ENCODE peak calls at places on chromosomes 5 and 9, in nine cellular contexts. D, X, G, F, R, C, T, O and B are unnamed samples.

GRCh38 chr9:737400-738120 is 103.9 kb upstream of the DMRT1 start:
- DNase-seq in D (no peak), X (no peak), G (no peak), F (no peak), R (no peak), C (no peak), T (no peak), O (no peak), B (no peak)

GRCh38 chr5:166074839-166075481 is 2216.5 kb upstream of the WWC1 start:
- DNase-seq in D (no peak), X (no peak), G (peak; percentile 6), F (no peak), R (no peak), C (no peak), T (no peak), O (no peak), B (no peak)

GRCh38 chr5:170184737-170185136 is 48.0 kb upstream of the C5orf58 start:
- DNase-seq in D (no peak), X (no peak), G (no peak), F (no peak), R (no peak), C (no peak), T (no peak), O (no peak), B (no peak)

GRCh38 chr5:35047785-35048404 is at the start of gene AGXT2:
- DNase-seq in D (no peak), X (no peak), G (no peak), F (no peak), R (no peak), C (no peak), T (no peak), O (no peak), B (no peak)

GRCh38 chr5:66814146-66814991 is 218.2 kb downstream of the MAST4 start:
- DNase-seq in D (no peak), X (peak; percentile 39), G (peak; percentile 39), F (peak; percentile 33), R (no peak), C (peak; percentile 21), T (no peak), O (no peak), B (peak; percentile 15)

GRCh38 chr5:6504677-6505414 is 56.2 kb downstream of the UBE2QL1 start:
- DNase-seq in D (no peak), X (no peak), G (peak; percentile 20), F (no peak), R (no peak), C (no peak), T (no peak), O (no peak), B (no peak)

GRCh38 chr9:33153666-33154065 is 13.5 kb downstream of the B4GALT1 start:
- DNase-seq in D (no peak), X (no peak), G (peak; percentile 70), F (no peak), R (no peak), C (no peak), T (no peak), O (no peak), B (no peak)

GRCh38 chr9:133064241-133065069 is 2.7 kb downstream of the CEL start:
- DNase-seq in D (no peak), X (no peak), G (no peak), F (peak; percentile 64), R (no peak), C (no peak), T (no peak), O (no peak), B (no peak)

GRCh38 chr5:172858511-172858989 is 24.5 kb downstream of the ERGIC1 start:
- DNase-seq in D (no peak), X (no peak), G (no peak), F (no peak), R (no peak), C (no peak), T (no peak), O (no peak), B (peak; percentile 66)

GRCh38 chr9:137269231-137269772 is 8.2 kb upstream of the TOR4A start:
- DNase-seq in D (peak; percentile 80), X (peak; percentile 33), G (no peak), F (peak; percentile 80), R (no peak), C (no peak), T (no peak), O (no peak), B (no peak)

GRCh38 chr5:56900858-56901578 is 8.4 kb upstream of the SETD9 start:
- DNase-seq in D (no peak), X (peak; percentile 24), G (peak; percentile 64), F (peak; percentile 17), R (no peak), C (peak; percentile 6), T (no peak), O (no peak), B (peak; percentile 24)

GRCh38 chr9:88808019-88808656 is 183.1 kb upstream of the S1PR3 start:
- DNase-seq in D (no peak), X (no peak), G (peak; percentile 36), F (no peak), R (no peak), C (no peak), T (no peak), O (no peak), B (no peak)

GRCh38 chr5:4738298-4738697 is 401.8 kb upstream of the ADAMTS16 start:
- DNase-seq in D (no peak), X (no peak), G (no peak), F (no peak), R (no peak), C (no peak), T (no peak), O (no peak), B (no peak)

GRCh38 chr5:44441460-44441859 is 52.2 kb upstream of the FGF10 start:
- DNase-seq in D (no peak), X (no peak), G (no peak), F (no peak), R (no peak), C (no peak), T (no peak), O (no peak), B (no peak)

GRCh38 chr9:132744881-132745761 is 74.9 kb downstream of the GTF3C4 start:
- DNase-seq in D (no peak), X (no peak), G (no peak), F (no peak), R (no peak), C (no peak), T (no peak), O (no peak), B (no peak)

GRCh38 chr5:150658121-150658520 is 2.9 kb upstream of the MYOZ3 start:
- DNase-seq in D (peak; percentile 21), X (peak; percentile 14), G (no peak), F (no peak), R (no peak), C (no peak), T (no peak), O (no peak), B (no peak)

GRCh38 chr5:150658699-150659265 is 2.3 kb upstream of the MYOZ3 start:
- DNase-seq in D (peak; percentile 23), X (peak; percentile 11), G (no peak), F (no peak), R (no peak), C (no peak), T (no peak), O (no peak), B (no peak)

GRCh38 chr5:150654181-150654580 is 6.9 kb upstream of the MYOZ3 start:
- DNase-seq in D (no peak), X (no peak), G (no peak), F (no peak), R (no peak), C (no peak), T (no peak), O (no peak), B (no peak)

GRCh38 chr5:150655221-150655620 is 5.8 kb upstream of the MYOZ3 start:
- DNase-seq in D (no peak), X (no peak), G (no peak), F (no peak), R (no peak), C (no peak), T (no peak), O (no peak), B (no peak)

GRCh38 chr5:150656191-150657132 is 4.6 kb upstream of the MYOZ3 start:
- DNase-seq in D (peak; percentile 78), X (peak; percentile 70), G (peak; percentile 83), F (peak; percentile 75), R (no peak), C (peak; percentile 94), T (no peak), O (peak; percentile 70), B (no peak)
- TF ChIP-seq POLR2A in D (no peak), X (no peak), G (peak; percentile 23), F (no peak), R (no peak), C (no peak), T (no peak), O (no peak), B (no peak)

DNA sequence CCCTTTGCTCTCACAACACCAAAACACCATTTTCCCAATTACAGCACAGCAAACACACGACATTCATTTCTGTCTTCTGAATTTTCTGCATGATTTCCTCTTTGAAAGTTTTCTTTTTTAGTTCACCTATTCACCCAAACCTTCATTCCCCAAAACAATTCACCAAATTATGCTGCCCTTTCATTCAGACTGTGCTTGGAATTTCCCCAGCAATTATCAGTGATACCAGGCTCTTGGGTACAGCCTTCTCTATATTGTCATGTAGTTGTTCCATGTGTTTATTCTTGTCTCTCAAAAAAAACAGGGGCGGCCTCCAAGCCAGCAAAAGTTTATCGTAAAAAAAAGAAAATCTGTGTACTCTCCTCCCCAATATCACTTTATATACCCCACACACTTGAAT is 9.0 kb upstream of the LIX1 start:
- DNase-seq in D (no peak), X (no peak), G (no peak), F (no peak), R (no peak), C (no peak), T (no peak), O (no peak), B (no peak)
- TF ChIP-seq POLR2A in D (no peak), X (no peak), G (no peak), F (no peak), R (no peak), C (no peak), T (no peak), O (no peak), B (no peak)

GRCh38 chr5:149355688-149356087 is 2.2 kb upstream of the PCYOX1L start:
- DNase-seq in D (no peak), X (no peak), G (no peak), F (no peak), R (no peak), C (no peak), T (no peak), O (no peak), B (no peak)
- TF ChIP-seq POLR2A in D (no peak), X (no peak), G (no peak), F (no peak), R (no peak), C (no peak), T (no peak), O (no peak), B (no peak)

DNA sequence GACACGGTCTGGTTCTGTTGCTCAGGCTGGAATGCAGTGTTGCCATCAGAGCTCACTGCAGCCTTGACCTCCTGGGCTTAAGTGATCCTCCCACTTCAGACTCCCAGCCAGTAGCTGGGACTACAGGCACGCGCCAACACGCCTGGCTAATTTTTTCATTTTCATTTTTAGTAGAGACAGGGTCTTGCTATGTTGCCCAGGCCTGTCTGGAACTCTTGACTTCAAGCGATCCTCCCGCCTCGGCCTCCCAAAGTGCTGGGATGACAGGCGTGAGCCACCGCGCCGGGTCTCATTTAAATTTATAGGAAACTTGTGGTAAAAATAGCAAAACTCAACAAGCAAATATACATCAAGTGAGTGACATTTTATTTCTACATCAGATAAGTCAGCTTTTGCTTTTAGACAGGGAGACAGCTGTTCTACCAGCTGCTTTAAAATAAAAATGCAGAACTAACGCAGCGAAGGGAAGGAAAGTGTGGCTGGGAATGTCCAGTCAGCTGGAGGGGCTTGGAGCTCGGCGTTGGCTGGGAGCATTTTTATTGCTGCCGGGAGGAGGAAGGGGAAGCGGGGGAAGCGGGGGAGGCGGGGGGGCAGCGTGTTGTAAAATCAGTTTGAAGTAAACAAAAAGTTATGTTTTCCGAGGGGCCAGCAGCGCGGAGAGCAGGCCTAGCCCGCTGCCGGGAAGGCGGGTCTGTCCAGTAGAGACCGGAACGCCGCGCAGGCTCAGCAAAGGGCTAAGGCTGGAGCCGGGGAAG is 707 bp upstream of the ZFYVE16 start:
- DNase-seq in D (peak; percentile 51), X (peak; percentile 46), G (peak; percentile 78), F (peak; percentile 25), R (no peak), C (no peak), T (no peak), O (no peak), B (no peak)
- TF ChIP-seq POLR2A in D (no peak), X (no peak), G (no peak), F (no peak), R (no peak), C (no peak), T (no peak), O (no peak), B (no peak)